ENCODE peak calls at places on chromosomes 3 and 15, in eight cellular contexts. K is midbrain; W is effector CD4-positive, alpha-beta T cell; G is DMS79 treated with DMSO at 0.1 percent for 48 hours; L is GM12891; X is activated naive CD8-positive, alpha-beta T cell treated with anti-CD3 and anti-CD28 coated beads for 36 hours; C is NCI-H187; O is foreskin fibroblast. A is an unnamed sample.

GRCh38 chr15:93664180-93664951 is 567.0 kb upstream of the MCTP2 start:
- DNase-seq in K (no peak), W (no peak), G (no peak), L (no peak), X (no peak), C (no peak), O (no peak), A (no peak)

GRCh38 chr3:4950948-4951347 is 28.3 kb upstream of the BHLHE40 start:
- DNase-seq in K (no peak), W (no peak), G (no peak), L (no peak), X (no peak), C (no peak), O (no peak), A (no peak)

GRCh38 chr15:90561344-90562244 is 31.9 kb downstream of the CRTC3 start:
- DNase-seq in K (no peak), W (no peak), G (no peak), L (no peak), X (no peak), C (no peak), O (peak), A (no peak)

GRCh38 chr3:195181781-195182469 is 89.0 kb downstream of the XXYLT1 start:
- DNase-seq in K (no peak), W (no peak), G (no peak), L (no peak), X (no peak), C (no peak), O (no peak), A (no peak)

GRCh38 chr3:31077021-31077601 is 182.7 kb upstream of the GADL1 start:
- DNase-seq in K (no peak), W (no peak), G (no peak), L (no peak), X (peak), C (no peak), O (peak), A (no peak)

GRCh38 chr15:68578175-68578959 is 426 bp upstream of the CORO2B start:
- DNase-seq in K (peak), W (no peak), G (peak), L (no peak), X (peak), C (no peak), O (peak), A (no peak)

GRCh38 chr3:16534914-16535301 is 21.4 kb upstream of the RFTN1 start:
- DNase-seq in K (no peak), W (no peak), G (no peak), L (no peak), X (no peak), C (no peak), O (no peak), A (no peak)

GRCh38 chr15:50794102-50794501 is 28.6 kb upstream of the SPPL2A start:
- DNase-seq in K (no peak), W (no peak), G (no peak), L (no peak), X (no peak), C (no peak), O (no peak), A (no peak)

GRCh38 chr3:8649757-8650156 is 5.2 kb upstream of the SSUH2 start:
- DNase-seq in K (no peak), W (no peak), G (no peak), L (no peak), X (no peak), C (no peak), O (no peak), A (no peak)

GRCh38 chr15:84811828-84812227 is 5.3 kb upstream of the ALPK3 start:
- DNase-seq in K (no peak), W (no peak), G (no peak), L (no peak), X (no peak), C (no peak), O (no peak), A (no peak)

GRCh38 chr3:16399473-16399872 is 114.0 kb downstream of the RFTN1 start:
- DNase-seq in K (no peak), W (no peak), G (no peak), L (no peak), X (no peak), C (no peak), O (peak), A (no peak)

GRCh38 chr15:33234019-33234418 is 39.5 kb upstream of the FMN1 start:
- DNase-seq in K (peak), W (no peak), G (peak), L (no peak), X (no peak), C (no peak), O (peak), A (no peak)

GRCh38 chr15:25717861-25718504 is 145.1 kb downstream of the ATP10A start:
- DNase-seq in K (no peak), W (no peak), G (no peak), L (no peak), X (no peak), C (no peak), O (no peak), A (no peak)

GRCh38 chr15:95663156-95663831 is 667.2 kb upstream of the NR2F2 start:
- DNase-seq in K (no peak), W (no peak), G (no peak), L (no peak), X (no peak), C (no peak), O (peak), A (no peak)

GRCh38 chr3:106167728-106168127 is 298.9 kb upstream of the CBLB start:
- DNase-seq in K (no peak), W (no peak), G (no peak), L (no peak), X (no peak), C (no peak), O (no peak), A (no peak)

GRCh38 chr3:120100711-120101110 is 6.5 kb upstream of the GSK3B start:
- DNase-seq in K (no peak), W (no peak), G (no peak), L (no peak), X (no peak), C (no peak), O (peak), A (no peak)

GRCh38 chr3:126434264-126434590 is 39.5 kb downstream of the CFAP100 start:
- DNase-seq in K (no peak), W (no peak), G (no peak), L (no peak), X (no peak), C (no peak), O (no peak), A (no peak)

GRCh38 chr3:38130219-38130618 is 6.7 kb downstream of the ACAA1 start:
- DNase-seq in K (no peak), W (no peak), G (no peak), L (no peak), X (no peak), C (no peak), O (no peak), A (no peak)

GRCh38 chr3:46187876-46188275 is 20.2 kb downstream of the CCR1 start:
- DNase-seq in K (no peak), W (no peak), G (no peak), L (peak), X (no peak), C (no peak), O (peak), A (no peak)

GRCh38 chr15:90665288-90666134 is 51.6 kb upstream of the BLM start:
- DNase-seq in K (peak), W (no peak), G (peak), L (peak), X (peak), C (no peak), O (peak), A (peak)

GRCh38 chr3:156910022-156910421 is 83.9 kb downstream of the LEKR1 start:
- DNase-seq in K (no peak), W (no peak), G (no peak), L (no peak), X (no peak), C (no peak), O (no peak), A (no peak)